ENCODE peak calls at places on chromosomes 13 and 19, in eight cellular contexts. One of them, this sample, is unnamed.

GRCh38 chr13:102598061-102598460 is 1.3 kb downstream of the TPP2 start:
- DNase-seq in lower leg skin: no peak
- DNase-seq in IMR-90: peak
- DNase-seq in activated gamma-delta T cell treated with anti-CD3 and anti-CD28 coated beads, Interleukin-2, amount 50 U/mL, for 16 hours: no peak
- DNase-seq in cardiac fibroblast: no peak
- DNase-seq in PC-3: no peak
- DNase-seq in ureter: no peak
- DNase-seq in stimulated activated CD4-positive, alpha-beta T cell treated with anti-CD3 and anti-CD28 coated beads, Interleukin-2, amount 100 ng/mL, for 24 hours: no peak
- DNase-seq in this sample: no peak

GRCh38 chr13:81658598-81659370 is 1317.9 kb upstream of the SPRY2 start:
- DNase-seq in PC-3: no peak
- DNase-seq in ureter: no peak
- DNase-seq in stimulated activated CD4-positive, alpha-beta T cell treated with anti-CD3 and anti-CD28 coated beads, Interleukin-2, amount 100 ng/mL, for 24 hours: no peak
- DNase-seq in cardiac fibroblast: no peak
- DNase-seq in activated gamma-delta T cell treated with anti-CD3 and anti-CD28 coated beads, Interleukin-2, amount 50 U/mL, for 16 hours: no peak
- DNase-seq in lower leg skin: no peak
- DNase-seq in IMR-90: no peak
- DNase-seq in this sample: no peak

GRCh38 chr13:51221674-51222509 is at the start of gene FAM124A:
- DNase-seq in PC-3: peak
- DNase-seq in ureter: no peak
- DNase-seq in stimulated activated CD4-positive, alpha-beta T cell treated with anti-CD3 and anti-CD28 coated beads, Interleukin-2, amount 100 ng/mL, for 24 hours: peak
- DNase-seq in activated gamma-delta T cell treated with anti-CD3 and anti-CD28 coated beads, Interleukin-2, amount 50 U/mL, for 16 hours: no peak
- DNase-seq in lower leg skin: peak
- DNase-seq in cardiac fibroblast: peak
- DNase-seq in IMR-90: peak
- DNase-seq in this sample: no peak

GRCh38 chr19:31955884-31956283 is 389.5 kb upstream of the ZNF507 start:
- DNase-seq in stimulated activated CD4-positive, alpha-beta T cell treated with anti-CD3 and anti-CD28 coated beads, Interleukin-2, amount 100 ng/mL, for 24 hours: no peak
- DNase-seq in lower leg skin: peak
- DNase-seq in cardiac fibroblast: no peak
- DNase-seq in ureter: no peak
- DNase-seq in activated gamma-delta T cell treated with anti-CD3 and anti-CD28 coated beads, Interleukin-2, amount 50 U/mL, for 16 hours: no peak
- DNase-seq in IMR-90: no peak
- DNase-seq in PC-3: no peak
- DNase-seq in this sample: no peak

GRCh38 chr13:60837806-60838205 is 440.8 kb downstream of the TDRD3 start:
- DNase-seq in IMR-90: no peak
- DNase-seq in lower leg skin: no peak
- DNase-seq in ureter: no peak
- DNase-seq in activated gamma-delta T cell treated with anti-CD3 and anti-CD28 coated beads, Interleukin-2, amount 50 U/mL, for 16 hours: no peak
- DNase-seq in cardiac fibroblast: no peak
- DNase-seq in stimulated activated CD4-positive, alpha-beta T cell treated with anti-CD3 and anti-CD28 coated beads, Interleukin-2, amount 100 ng/mL, for 24 hours: no peak
- DNase-seq in PC-3: peak
- DNase-seq in this sample: no peak

GRCh38 chr13:91748416-91749089 is 350.1 kb downstream of the GPC5 start:
- DNase-seq in cardiac fibroblast: no peak
- DNase-seq in lower leg skin: no peak
- DNase-seq in IMR-90: no peak
- DNase-seq in stimulated activated CD4-positive, alpha-beta T cell treated with anti-CD3 and anti-CD28 coated beads, Interleukin-2, amount 100 ng/mL, for 24 hours: no peak
- DNase-seq in ureter: no peak
- DNase-seq in activated gamma-delta T cell treated with anti-CD3 and anti-CD28 coated beads, Interleukin-2, amount 50 U/mL, for 16 hours: no peak
- DNase-seq in PC-3: no peak
- DNase-seq in this sample: no peak

GRCh38 chr13:91400094-91400462 is 1.7 kb downstream of the GPC5 start:
- DNase-seq in lower leg skin: no peak
- DNase-seq in PC-3: no peak
- DNase-seq in activated gamma-delta T cell treated with anti-CD3 and anti-CD28 coated beads, Interleukin-2, amount 50 U/mL, for 16 hours: no peak
- DNase-seq in stimulated activated CD4-positive, alpha-beta T cell treated with anti-CD3 and anti-CD28 coated beads, Interleukin-2, amount 100 ng/mL, for 24 hours: no peak
- DNase-seq in ureter: no peak
- DNase-seq in cardiac fibroblast: no peak
- DNase-seq in IMR-90: no peak
- DNase-seq in this sample: no peak

GRCh38 chr19:45630463-45630862 is 8.7 kb downstream of the EML2 start:
- DNase-seq in activated gamma-delta T cell treated with anti-CD3 and anti-CD28 coated beads, Interleukin-2, amount 50 U/mL, for 16 hours: no peak
- DNase-seq in PC-3: peak
- DNase-seq in cardiac fibroblast: peak
- DNase-seq in IMR-90: peak
- DNase-seq in ureter: no peak
- DNase-seq in lower leg skin: no peak
- DNase-seq in stimulated activated CD4-positive, alpha-beta T cell treated with anti-CD3 and anti-CD28 coated beads, Interleukin-2, amount 100 ng/mL, for 24 hours: peak
- DNase-seq in this sample: no peak

GRCh38 chr13:113877149-113877990 is 13.5 kb upstream of the GAS6 start:
- DNase-seq in IMR-90: no peak
- DNase-seq in lower leg skin: peak
- DNase-seq in activated gamma-delta T cell treated with anti-CD3 and anti-CD28 coated beads, Interleukin-2, amount 50 U/mL, for 16 hours: no peak
- DNase-seq in stimulated activated CD4-positive, alpha-beta T cell treated with anti-CD3 and anti-CD28 coated beads, Interleukin-2, amount 100 ng/mL, for 24 hours: no peak
- DNase-seq in PC-3: no peak
- DNase-seq in cardiac fibroblast: no peak
- DNase-seq in ureter: peak
- DNase-seq in this sample: no peak

GRCh38 chr13:99985243-99985874 is 3.8 kb downstream of the ZIC2 start:
- DNase-seq in cardiac fibroblast: no peak
- DNase-seq in stimulated activated CD4-positive, alpha-beta T cell treated with anti-CD3 and anti-CD28 coated beads, Interleukin-2, amount 100 ng/mL, for 24 hours: no peak
- DNase-seq in PC-3: no peak
- DNase-seq in IMR-90: no peak
- DNase-seq in lower leg skin: peak
- DNase-seq in activated gamma-delta T cell treated with anti-CD3 and anti-CD28 coated beads, Interleukin-2, amount 50 U/mL, for 16 hours: no peak
- DNase-seq in ureter: no peak
- DNase-seq in this sample: no peak

GRCh38 chr13:34698953-34699352 is 243.1 kb upstream of the NBEA start:
- DNase-seq in cardiac fibroblast: peak
- DNase-seq in PC-3: no peak
- DNase-seq in lower leg skin: no peak
- DNase-seq in stimulated activated CD4-positive, alpha-beta T cell treated with anti-CD3 and anti-CD28 coated beads, Interleukin-2, amount 100 ng/mL, for 24 hours: no peak
- DNase-seq in activated gamma-delta T cell treated with anti-CD3 and anti-CD28 coated beads, Interleukin-2, amount 50 U/mL, for 16 hours: no peak
- DNase-seq in IMR-90: no peak
- DNase-seq in ureter: no peak
- DNase-seq in this sample: no peak

GRCh38 chr19:19385900-19386339 is 19.6 kb upstream of the GATAD2A start:
- DNase-seq in ureter: peak
- DNase-seq in stimulated activated CD4-positive, alpha-beta T cell treated with anti-CD3 and anti-CD28 coated beads, Interleukin-2, amount 100 ng/mL, for 24 hours: peak
- DNase-seq in IMR-90: no peak
- DNase-seq in cardiac fibroblast: no peak
- DNase-seq in PC-3: no peak
- DNase-seq in activated gamma-delta T cell treated with anti-CD3 and anti-CD28 coated beads, Interleukin-2, amount 50 U/mL, for 16 hours: peak
- DNase-seq in lower leg skin: peak
- DNase-seq in this sample: no peak

GRCh38 chr13:62702502-62702901 is 1286.9 kb upstream of the PCDH20 start:
- DNase-seq in PC-3: no peak
- DNase-seq in activated gamma-delta T cell treated with anti-CD3 and anti-CD28 coated beads, Interleukin-2, amount 50 U/mL, for 16 hours: no peak
- DNase-seq in IMR-90: no peak
- DNase-seq in cardiac fibroblast: no peak
- DNase-seq in ureter: no peak
- DNase-seq in lower leg skin: no peak
- DNase-seq in stimulated activated CD4-positive, alpha-beta T cell treated with anti-CD3 and anti-CD28 coated beads, Interleukin-2, amount 100 ng/mL, for 24 hours: no peak
- DNase-seq in this sample: no peak

GRCh38 chr13:95579303-95579702 is 26.8 kb downstream of the CLDN10 start:
- DNase-seq in stimulated activated CD4-positive, alpha-beta T cell treated with anti-CD3 and anti-CD28 coated beads, Interleukin-2, amount 100 ng/mL, for 24 hours: no peak
- DNase-seq in activated gamma-delta T cell treated with anti-CD3 and anti-CD28 coated beads, Interleukin-2, amount 50 U/mL, for 16 hours: no peak
- DNase-seq in IMR-90: no peak
- DNase-seq in cardiac fibroblast: no peak
- DNase-seq in lower leg skin: no peak
- DNase-seq in ureter: no peak
- DNase-seq in PC-3: no peak
- DNase-seq in this sample: no peak

GRCh38 chr13:94435604-94436226 is 43.8 kb downstream of the DCT start:
- DNase-seq in lower leg skin: no peak
- DNase-seq in activated gamma-delta T cell treated with anti-CD3 and anti-CD28 coated beads, Interleukin-2, amount 50 U/mL, for 16 hours: no peak
- DNase-seq in IMR-90: peak
- DNase-seq in ureter: no peak
- DNase-seq in stimulated activated CD4-positive, alpha-beta T cell treated with anti-CD3 and anti-CD28 coated beads, Interleukin-2, amount 100 ng/mL, for 24 hours: no peak
- DNase-seq in PC-3: peak
- DNase-seq in cardiac fibroblast: peak
- DNase-seq in this sample: no peak

GRCh38 chr19:38023245-38023644 is 116.2 kb downstream of the SIPA1L3 start:
- DNase-seq in PC-3: no peak
- DNase-seq in activated gamma-delta T cell treated with anti-CD3 and anti-CD28 coated beads, Interleukin-2, amount 50 U/mL, for 16 hours: no peak
- DNase-seq in cardiac fibroblast: peak
- DNase-seq in ureter: no peak
- DNase-seq in lower leg skin: no peak
- DNase-seq in IMR-90: peak
- DNase-seq in stimulated activated CD4-positive, alpha-beta T cell treated with anti-CD3 and anti-CD28 coated beads, Interleukin-2, amount 100 ng/mL, for 24 hours: no peak
- DNase-seq in this sample: no peak

GRCh38 chr19:38687837-38688378 is 40.5 kb downstream of the ACTN4 start:
- DNase-seq in activated gamma-delta T cell treated with anti-CD3 and anti-CD28 coated beads, Interleukin-2, amount 50 U/mL, for 16 hours: no peak
- DNase-seq in stimulated activated CD4-positive, alpha-beta T cell treated with anti-CD3 and anti-CD28 coated beads, Interleukin-2, amount 100 ng/mL, for 24 hours: no peak
- DNase-seq in lower leg skin: no peak
- DNase-seq in cardiac fibroblast: no peak
- DNase-seq in ureter: no peak
- DNase-seq in PC-3: no peak
- DNase-seq in IMR-90: no peak
- DNase-seq in this sample: no peak

This sample was measured in left colon.